ENCODE peak calls at places on chromosome 17, in six cellular contexts. W is fibroblast of lung; K is CD4-positive, alpha-beta T cell; C is neural crest cell; J is cardiac fibroblast; G is activated CD8-positive, alpha-beta T cell treated with anti-CD3 and anti-CD28 coated beads for 36 hours. Y is an unnamed sample.

GRCh38 chr17:54906713-54907112 is 6.1 kb downstream of the TOM1L1 start:
- DNase-seq in C (no peak), K (no peak), G (no peak), J (no peak), W (no peak), Y (no peak)

GRCh38 chr17:9095390-9095789 is 74.1 kb downstream of the NTN1 start:
- DNase-seq in G (no peak), J (no peak), K (no peak), W (no peak), C (no peak), Y (no peak)

GRCh38 chr17:36999475-36999874 is 50.7 kb downstream of the AATF start:
- DNase-seq in J (no peak), W (no peak), G (no peak), C (no peak), K (no peak), Y (no peak)

GRCh38 chr17:15659663-15660062 is 24.4 kb downstream of the TRIM16 start:
- DNase-seq in G (no peak), W (peak), C (no peak), K (no peak), J (peak), Y (no peak)

GRCh38 chr17:69305177-69305576 is 21.8 kb downstream of the ABCA5 start:
- DNase-seq in G (no peak), W (no peak), K (no peak), J (no peak), C (no peak), Y (no peak)

GRCh38 chr17:42362245-42362961 is 25.8 kb downstream of the STAT3 start:
- DNase-seq in W (no peak), K (no peak), G (no peak), C (no peak), J (no peak), Y (no peak)

GRCh38 chr17:59853168-59853918 is 39.4 kb downstream of the TUBD1 start:
- DNase-seq in G (peak), C (peak), W (peak), K (peak), J (peak), Y (no peak)

GRCh38 chr17:38921756-38922411 is 3.5 kb upstream of the LASP1NB start:
- DNase-seq in G (no peak), K (no peak), C (no peak), W (no peak), J (no peak), Y (no peak)

GRCh38 chr17:10616502-10617119 is 40.5 kb downstream of the MYH3 start:
- DNase-seq in C (peak), W (peak), J (peak), G (peak), K (peak), Y (peak)

GRCh38 chr17:51857052-51857593 is 301.4 kb downstream of the CA10 start:
- DNase-seq in W (no peak), C (no peak), K (no peak), G (no peak), J (no peak), Y (no peak)

GRCh38 chr17:51860934-51861561 is 297.5 kb downstream of the CA10 start:
- DNase-seq in J (peak), K (no peak), G (peak), W (no peak), C (peak), Y (no peak)
- TF ChIP-seq CTCF in J (peak), K (no peak), G (peak), W (peak), C (peak), Y (no peak)

GRCh38 chr17:66310528-66311148 is 8.2 kb downstream of the PRKCA start:
- DNase-seq in W (no peak), J (no peak), K (no peak), C (no peak), G (peak), Y (no peak)
- TF ChIP-seq CTCF in W (peak), J (no peak), K (no peak), C (no peak), G (peak), Y (no peak)

DNA sequence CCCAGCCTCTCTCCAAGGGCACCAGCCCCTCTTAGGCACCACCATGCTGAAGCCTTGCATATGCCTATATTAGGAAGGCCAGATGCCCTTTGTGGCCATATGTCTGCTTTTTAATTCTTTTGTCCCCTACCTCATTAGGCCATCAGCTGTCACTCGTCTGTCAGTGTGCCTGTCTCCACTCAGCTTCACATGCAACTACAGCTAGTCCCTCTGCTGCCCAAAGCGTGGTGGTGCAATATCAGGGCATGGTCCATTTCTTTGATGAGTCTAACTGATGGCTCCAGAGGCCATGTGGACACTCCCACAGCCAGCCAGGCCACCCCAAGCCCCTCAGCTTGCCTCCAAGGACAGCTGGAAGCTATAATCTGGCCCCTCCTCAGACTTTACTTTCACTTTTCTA is 36.3 kb downstream of the MYO18A start:
- DNase-seq in J (no peak), C (peak), K (no peak), G (peak), W (no peak), Y (no peak)
- TF ChIP-seq CTCF in J (peak), C (peak), K (no peak), G (peak), W (peak), Y (no peak)

DNA sequence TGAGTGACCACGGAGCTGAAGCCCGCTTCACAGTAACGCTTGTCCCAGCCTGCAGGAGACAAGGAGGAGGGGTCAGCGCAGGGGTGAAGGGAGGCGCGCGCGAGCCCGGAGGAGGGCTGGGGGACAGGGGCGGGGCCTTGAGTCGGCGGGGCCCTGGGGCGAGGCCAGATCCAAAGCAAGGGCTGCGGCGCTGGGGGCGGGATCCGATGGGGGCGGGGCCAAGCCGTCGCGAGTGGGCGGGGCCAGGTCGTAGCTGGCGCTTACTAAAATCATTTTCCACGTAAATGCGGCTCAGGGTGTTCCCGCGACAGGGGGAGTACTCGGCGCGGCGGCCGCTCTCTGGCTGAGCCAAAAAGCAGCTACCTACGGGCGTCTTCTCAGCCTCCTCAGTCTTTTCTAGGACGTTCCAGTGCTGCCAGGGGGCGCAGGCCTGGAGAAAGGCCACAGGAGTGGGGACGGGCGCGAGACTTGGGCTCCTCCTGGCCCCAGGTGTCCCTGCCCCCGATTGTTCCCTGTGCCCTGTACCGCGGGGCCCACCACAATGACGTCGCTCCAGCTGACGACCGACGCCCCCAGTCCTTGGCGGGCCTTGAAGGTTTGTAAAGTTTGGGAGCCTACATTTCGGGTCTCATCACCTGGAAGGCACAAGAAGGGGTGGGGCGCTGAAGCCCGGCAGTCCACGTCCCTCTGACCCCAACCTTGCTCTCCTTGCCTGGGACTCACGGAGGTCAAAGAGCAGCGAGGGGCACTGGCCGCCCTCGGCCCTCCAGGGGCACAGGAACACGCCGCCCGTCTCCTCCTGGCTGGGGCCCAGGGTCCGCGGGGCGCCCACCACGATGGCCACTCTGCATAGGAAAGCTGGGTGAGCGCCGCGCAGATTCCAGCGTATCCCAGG is 3.9 kb downstream of the ITGA2B start:
- DNase-seq in J (peak), K (peak), W (peak), C (peak), G (peak), Y (peak)
- TF ChIP-seq CTCF in J (peak), K (no peak), W (peak), C (peak), G (peak), Y (no peak)

DNA sequence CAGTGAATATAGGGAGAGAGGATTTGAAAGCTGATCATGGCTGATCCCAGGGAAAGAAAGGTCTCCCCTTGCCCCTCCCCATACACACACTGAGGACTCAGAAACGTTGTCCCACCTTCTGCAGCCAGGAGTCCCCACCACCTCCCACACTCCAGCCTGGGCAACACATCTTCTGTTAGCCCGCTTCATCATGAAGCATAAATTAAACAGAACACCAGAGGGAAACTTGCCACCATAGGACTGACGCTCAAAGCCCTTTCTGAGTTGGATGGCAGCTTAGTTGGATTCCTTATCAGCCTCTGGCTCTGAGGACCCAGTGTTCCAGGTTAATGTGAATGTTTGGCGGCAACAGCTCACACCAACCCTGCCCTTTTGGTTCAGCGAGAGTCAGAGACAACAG is 33.9 kb downstream of the ARHGAP27 start:
- DNase-seq in J (no peak), K (no peak), W (no peak), C (no peak), G (no peak), Y (no peak)
- TF ChIP-seq CTCF in J (no peak), K (no peak), W (no peak), C (no peak), G (no peak), Y (no peak)

GRCh38 chr17:20105539-20106291 is 96.6 kb downstream of the SPECC1 start:
- DNase-seq in J (no peak), C (no peak), W (no peak), G (no peak), K (no peak), Y (no peak)
- TF ChIP-seq CTCF in J (no peak), C (no peak), W (no peak), G (no peak), K (no peak), Y (no peak)

DNA sequence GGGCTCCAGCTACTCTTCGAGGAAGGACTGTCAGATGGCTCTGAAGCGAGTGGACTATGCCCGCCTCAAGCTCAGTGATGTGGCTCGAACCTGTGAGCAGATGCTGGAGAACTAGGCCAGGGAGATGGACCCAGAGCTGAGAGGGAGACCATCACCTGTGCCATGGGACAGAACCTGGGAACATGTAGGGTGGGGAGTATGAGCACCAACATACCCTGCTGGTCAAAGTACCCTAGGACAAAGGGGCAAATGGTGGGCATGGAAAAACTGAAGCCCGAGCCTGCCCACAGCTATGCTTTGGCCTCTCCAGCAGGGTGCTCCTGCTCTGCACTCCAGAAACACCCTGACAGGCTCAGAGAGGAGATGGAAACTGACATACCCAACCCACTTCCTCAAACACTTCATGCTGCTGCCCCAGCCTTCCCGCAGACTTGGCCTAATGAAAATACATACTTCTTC is 1.9 kb downstream of the MED11 start:
- DNase-seq in W (no peak), J (no peak), K (no peak), C (no peak), G (no peak), Y (no peak)
- TF ChIP-seq CTCF in W (no peak), J (peak), K (no peak), C (no peak), G (no peak), Y (no peak)

GRCh38 chr17:76148015-76148326 is 6.9 kb upstream of the FOXJ1 start:
- DNase-seq in W (no peak), J (no peak), G (no peak), K (no peak), C (no peak), Y (no peak)

GRCh38 chr17:76145231-76146052 is 4.4 kb upstream of the FOXJ1 start:
- DNase-seq in J (no peak), W (no peak), C (no peak), K (peak), G (peak), Y (no peak)

GRCh38 chr17:76149214-76149613 is 8.2 kb upstream of the FOXJ1 start:
- DNase-seq in W (no peak), C (no peak), G (no peak), J (no peak), K (no peak), Y (no peak)

GRCh38 chr17:76146053-76146875 is 5.2 kb upstream of the FOXJ1 start:
- DNase-seq in J (peak), W (no peak), G (peak), K (no peak), C (no peak), Y (no peak)

DNA sequence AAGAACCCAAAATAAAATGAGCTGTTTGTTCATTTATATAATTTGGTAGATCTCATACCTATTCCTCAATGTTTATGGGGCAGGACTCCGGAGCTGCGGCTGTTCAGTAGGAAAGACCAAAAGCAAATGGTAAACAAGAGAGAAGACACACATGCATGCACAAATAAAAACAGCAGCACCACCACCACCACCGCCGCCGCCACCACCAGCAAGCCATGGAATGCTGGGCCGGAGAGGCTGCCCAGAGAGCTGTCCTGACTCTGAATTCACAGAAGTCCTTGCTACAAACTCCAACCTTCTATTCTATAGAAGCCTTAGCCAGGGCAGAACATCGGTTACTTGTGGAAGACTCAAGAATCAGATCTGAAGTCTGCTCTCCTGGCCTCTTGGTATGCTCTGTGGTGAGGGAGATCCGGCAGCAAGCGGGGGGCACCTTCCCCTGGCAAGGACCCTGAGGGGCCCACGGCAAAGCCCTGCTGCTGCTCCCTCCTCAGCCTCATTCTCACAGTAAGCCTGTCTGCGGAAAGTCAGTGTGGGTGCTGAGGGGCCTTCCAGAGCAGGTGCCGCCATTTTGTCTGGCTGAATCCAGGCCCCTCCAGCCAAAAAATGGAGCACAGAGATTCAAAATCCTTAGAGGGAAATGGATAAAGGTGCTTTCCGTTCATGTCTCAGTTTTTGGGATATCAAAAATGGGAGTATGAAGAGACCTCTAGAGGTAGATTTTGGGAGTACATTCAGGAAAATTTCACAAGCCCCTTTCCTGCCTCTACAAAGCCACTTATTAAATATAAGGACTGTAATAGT is 6.4 kb upstream of the FOXJ1 start:
- DNase-seq in K (no peak), W (peak), C (no peak), G (no peak), J (peak), Y (no peak)
- TF ChIP-seq CTCF in K (no peak), W (peak), C (peak), G (peak), J (peak), Y (peak)

DNA sequence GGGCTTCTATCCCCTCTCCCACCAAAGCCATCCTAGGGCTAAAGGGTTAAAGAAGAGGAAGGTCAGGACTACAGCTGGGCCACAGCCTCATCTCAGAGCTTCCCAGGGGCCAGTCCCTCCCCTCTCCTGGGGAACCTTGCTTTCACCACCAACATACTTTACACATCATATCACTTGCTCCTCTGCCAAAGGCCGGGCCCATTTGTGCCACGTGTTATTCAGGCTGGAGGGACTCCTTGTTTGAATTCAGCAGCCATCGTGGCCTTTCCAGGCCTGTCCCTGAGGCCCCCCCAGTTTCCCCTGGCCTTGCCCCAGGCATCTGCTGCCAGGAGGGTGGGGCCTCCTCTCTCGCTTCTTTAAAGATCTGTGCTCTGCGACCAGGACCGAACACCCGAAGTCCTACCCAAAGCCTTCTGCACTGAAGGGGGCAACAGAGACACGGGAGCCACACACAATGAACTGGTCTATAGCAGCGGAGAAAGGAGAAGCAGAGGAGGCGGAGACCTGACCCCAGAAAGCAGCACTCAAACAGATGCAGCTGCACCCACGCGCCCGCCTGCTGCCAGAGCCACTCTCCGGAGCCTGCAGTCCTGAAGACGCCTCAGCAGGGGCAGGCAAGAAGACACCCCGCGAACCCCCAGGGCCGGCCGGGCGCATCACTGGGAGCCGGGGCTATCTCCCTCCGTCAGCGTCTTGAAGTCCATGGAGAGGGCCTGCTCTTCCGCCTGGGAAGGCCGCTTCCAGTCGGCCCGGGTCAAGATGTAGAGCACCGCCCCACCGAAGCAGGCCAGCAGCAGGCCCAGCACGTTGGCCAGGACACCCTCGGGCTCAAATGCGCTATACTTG is 12.1 kb downstream of the CYB561 start:
- DNase-seq in J (peak), G (peak), C (no peak), K (no peak), W (peak), Y (peak)
- TF ChIP-seq CTCF in J (no peak), G (no peak), C (no peak), K (no peak), W (no peak), Y (no peak)

Y was measured in omental fat pad.